ENCODE peak calls at places on chromosomes 12 and 14, in five cellular contexts. A, S, H, B and F are unnamed samples.

GRCh38 chr12:54661048-54661447 is 12.9 kb upstream of the DCD start:
- DNase-seq in B (no peak), H (no peak), S (no peak), A (no peak), F (no peak)

GRCh38 chr12:46585854-46586621 is 213.5 kb upstream of the SLC38A2 start:
- DNase-seq in A (peak), B (peak), H (no peak), S (peak), F (peak)

GRCh38 chr14:61443481-61443880 is 122.1 kb downstream of the PRKCH start:
- DNase-seq in A (no peak), S (no peak), H (no peak), B (no peak), F (no peak)

GRCh38 chr12:80509781-80510556 is 65.9 kb downstream of the PTPRQ start:
- DNase-seq in S (peak), B (no peak), A (no peak), H (no peak), F (no peak)

GRCh38 chr12:53964315-53964713 is 8.6 kb upstream of the HOXC11 start:
- DNase-seq in A (no peak), S (no peak), H (no peak), B (no peak), F (no peak)

GRCh38 chr12:15116073-15116472 is 105.1 kb downstream of the RERG start:
- DNase-seq in A (no peak), S (peak), B (no peak), H (no peak), F (no peak)

GRCh38 chr14:71478542-71478941 is 453.7 kb upstream of the RGS6 start:
- DNase-seq in S (peak), B (no peak), H (no peak), A (no peak), F (no peak)

GRCh38 chr14:99131632-99132271 is 140.2 kb downstream of the BCL11B start:
- DNase-seq in S (no peak), A (no peak), B (no peak), H (no peak), F (no peak)

GRCh38 chr14:38138581-38139138 is 69.0 kb upstream of the SSTR1 start:
- DNase-seq in S (no peak), B (no peak), H (no peak), A (no peak), F (no peak)

GRCh38 chr12:42010715-42011114 is 134.0 kb downstream of the GXYLT1 start:
- DNase-seq in A (no peak), H (no peak), S (no peak), B (no peak), F (no peak)

GRCh38 chr12:114694436-114695304 is 10.7 kb upstream of the TBX3 start:
- DNase-seq in S (no peak), B (no peak), A (no peak), H (no peak), F (no peak)

GRCh38 chr14:101665478-101666078 is 95.9 kb upstream of the PPP2R5C start:
- DNase-seq in S (peak), A (peak), B (no peak), H (no peak), F (peak)

GRCh38 chr14:23605931-23606585 is 27.5 kb upstream of the JPH4 start:
- DNase-seq in A (no peak), H (no peak), S (no peak), B (no peak), F (no peak)

GRCh38 chr12:124453419-124454351 is 113.7 kb downstream of the NCOR2 start:
- DNase-seq in S (peak), A (peak), H (peak), B (peak), F (no peak)

GRCh38 chr12:132428872-132429121 is 61.2 kb upstream of the FBRSL1 start:
- DNase-seq in H (no peak), A (no peak), B (no peak), S (no peak), F (no peak)

GRCh38 chr14:101132051-101132541 is 228.6 kb upstream of the RTL1 start:
- DNase-seq in H (no peak), S (no peak), B (no peak), A (no peak), F (no peak)

GRCh38 chr14:50116986-50117385 is 614 bp upstream of the VCPKMT start:
- DNase-seq in H (no peak), B (no peak), S (no peak), A (no peak), F (no peak)

GRCh38 chr12:121989266-121989950 is 32.3 kb upstream of the BCL7A start:
- DNase-seq in H (no peak), B (no peak), S (no peak), A (no peak), F (no peak)

GRCh38 chr12:42468341-42468821 is 121.2 kb downstream of the PRICKLE1 start:
- DNase-seq in B (no peak), H (peak), A (no peak), S (peak), F (no peak)

GRCh38 chr14:48251290-48251689 is 575.9 kb upstream of the MDGA2 start:
- DNase-seq in H (no peak), S (no peak), A (no peak), B (no peak), F (no peak)

GRCh38 chr14:68756071-68756481 is 36.8 kb downstream of the ZFP36L1 start:
- DNase-seq in S (no peak), A (no peak), H (no peak), B (no peak), F (no peak)

GRCh38 chr12:5220835-5221234 is 177.2 kb downstream of the KCNA5 start:
- DNase-seq in B (no peak), S (no peak), A (no peak), H (no peak), F (peak)

GRCh38 chr12:27555928-27556778 is 32.1 kb downstream of the PPFIBP1 start:
- DNase-seq in H (no peak), A (no peak), B (no peak), S (peak), F (no peak)

GRCh38 chr14:64706552-64707193 is 2.4 kb downstream of the PLEKHG3 start:
- DNase-seq in S (no peak), A (no peak), H (peak), B (no peak), F (no peak)

GRCh38 chr14:78697341-78697740 is 527.2 kb downstream of the NRXN3 start:
- DNase-seq in B (no peak), H (no peak), A (no peak), S (peak), F (no peak)

GRCh38 chr14:105167303-105168092 is 1.1 kb downstream of the JAG2 start:
- DNase-seq in H (no peak), A (peak), S (no peak), B (no peak), F (no peak)

GRCh38 chr12:67919406-67919805 is 69.8 kb upstream of the IFNG-AS1 start:
- DNase-seq in B (no peak), S (peak), H (no peak), A (no peak), F (no peak)

GRCh38 chr12:6554168-6554989 is 1.5 kb downstream of the IFFO1 start:
- DNase-seq in H (peak), A (peak), B (no peak), S (peak), F (peak)

GRCh38 chr14:70317969-70318634 is 41.4 kb downstream of the COX16 start:
- DNase-seq in B (no peak), A (no peak), H (no peak), S (peak), F (peak)

GRCh38 chr12:101166866-101167265 is 43.2 kb downstream of the SLC5A8 start:
- DNase-seq in H (no peak), A (no peak), B (no peak), S (no peak), F (no peak)

GRCh38 chr12:30989754-30990153 is 63.2 kb downstream of the TSPAN11 start:
- DNase-seq in S (no peak), H (peak), A (peak), B (no peak), F (peak)

GRCh38 chr12:66453111-66453510 is 150.8 kb downstream of the HELB start:
- DNase-seq in A (no peak), S (no peak), H (no peak), B (no peak), F (no peak)

GRCh38 chr12:54958048-54958658 is 26.4 kb downstream of the TESPA1 start:
- DNase-seq in A (peak), S (peak), H (no peak), B (peak), F (peak)

GRCh38 chr12:75815756-75816155 is 215.8 kb downstream of the PHLDA1 start:
- DNase-seq in B (no peak), S (no peak), H (no peak), A (no peak), F (no peak)

GRCh38 chr12:74689071-74689655 is 151.5 kb downstream of the ATXN7L3B start:
- DNase-seq in A (no peak), H (no peak), B (no peak), S (peak), F (peak)

GRCh38 chr12:89390802-89391673 is 38.7 kb upstream of the DUSP6 start:
- DNase-seq in H (no peak), S (peak), B (no peak), A (no peak), F (no peak)

GRCh38 chr14:31926652-31927347 is 150.3 kb upstream of the ARHGAP5 start:
- DNase-seq in B (no peak), H (peak), A (no peak), S (no peak), F (no peak)